ENCODE peak calls at places on chromosomes 13 and 19, in four cellular contexts. K is colonic mucosa, F is Caco-2, V is GM23338. B is an unnamed sample. For H3K27me3 and H3K36me3, the result is how much of the 10 kb centered on the place peaks cover.

GRCh38 chr13:30829145-30829544 is 76.9 kb upstream of the MEDAG start:
- DNase-seq in K (no peak), F (no peak), V (no peak), B (no peak)

GRCh38 chr13:89577301-89577700 is 1770.2 kb upstream of the MIR17HG start:
- DNase-seq in V (peak), K (no peak), F (no peak), B (no peak)

GRCh38 chr13:106570354-106570822 is 2.5 kb upstream of the ARGLU1 start:
- DNase-seq in V (peak), F (peak), K (peak), B (peak)

GRCh38 chr13:72489751-72490150 is 237.7 kb downstream of the MZT1 start:
- DNase-seq in F (no peak), V (no peak), K (no peak), B (no peak)

GRCh38 chr13:50085063-50085462 is 69.8 kb downstream of the KCNRG start:
- DNase-seq in F (peak), K (no peak), V (peak), B (peak)

GRCh38 chr13:38680912-38681311 is 6.0 kb upstream of the FREM2 start:
- DNase-seq in F (no peak), K (no peak), V (no peak), B (no peak)

GRCh38 chr13:90768116-90768515 is 579.4 kb upstream of the MIR17HG start:
- DNase-seq in F (no peak), V (no peak), K (no peak), B (no peak)

GRCh38 chr19:13505164-13505695 is 1.0 kb downstream of the CACNA1A start:
- DNase-seq in K (no peak), V (no peak), F (no peak), B (no peak)

GRCh38 chr19:2269244-2270156 is 12.5 kb downstream of the PEAK3 start:
- DNase-seq in F (peak), K (peak), V (peak), B (peak)

GRCh38 chr19:2270157-2270571 is 11.8 kb downstream of the PEAK3 start:
- DNase-seq in F (no peak), V (no peak), K (peak), B (peak)

GRCh38 chr19:2273356-2274184 is 8.4 kb downstream of the PEAK3 start:
- DNase-seq in K (peak), F (peak), V (peak), B (peak)

GRCh38 chr19:2270572-2271515 is 11.1 kb downstream of the PEAK3 start:
- DNase-seq in K (peak), F (peak), V (peak), B (peak)

GRCh38 chr19:2271516-2272103 is 10.4 kb downstream of the PEAK3 start:
- DNase-seq in V (no peak), K (no peak), F (no peak), B (peak)
- H3K4me3 ChIP-seq in V (peak), K (peak), F (peak), B (peak)

GRCh38 chr13:76903544-76904162 is 17.4 kb upstream of the KCTD12 start:
- DNase-seq in V (peak), F (peak), K (peak), B (peak)

DNA sequence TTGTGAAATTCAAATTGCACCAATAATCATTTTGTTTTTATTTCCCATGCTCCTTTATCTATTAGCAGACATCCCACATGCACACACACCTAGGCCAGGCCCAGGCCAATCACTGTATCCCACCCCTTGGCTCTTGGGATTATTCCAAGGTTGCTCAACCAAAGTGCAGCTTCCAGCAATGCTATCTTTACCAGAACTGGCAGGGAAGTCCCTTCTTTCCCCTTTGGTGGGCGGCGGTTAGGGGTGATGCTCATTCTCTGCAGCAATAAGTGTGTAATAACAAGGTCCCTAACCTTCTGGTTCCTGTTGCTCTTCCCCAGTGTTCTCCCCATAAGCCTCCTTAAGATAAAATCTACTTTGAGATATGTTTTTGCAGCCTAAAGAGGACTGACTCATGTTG is 18.3 kb upstream of the KCTD12 start:
- DNase-seq in V (no peak), F (no peak), K (no peak), B (no peak)
- H3K27me3 ChIP-seq in V (under half), F (under half), K (under half), B (under half)

GRCh38 chr19:57572415-57572947 is 6.2 kb downstream of the ZNF416 start:
- DNase-seq in F (no peak), V (no peak), K (no peak), B (no peak)
- H3K36me3 ChIP-seq in F (under half), V (half or more), K (under half), B (under half)

GRCh38 chr19:45577111-45577905 is 7.3 kb downstream of the OPA3 start:
- DNase-seq in K (peak), V (peak), F (peak), B (peak)
- H3K4me3 ChIP-seq in K (no peak), V (no peak), F (peak), B (no peak)

GRCh38 chr19:50558039-50558438 is 10.2 kb downstream of the LRRC4B start:
- DNase-seq in V (no peak), K (no peak), F (no peak), B (no peak)

GRCh38 chr19:50562329-50562728 is 5.9 kb downstream of the LRRC4B start:
- DNase-seq in F (no peak), K (no peak), V (no peak), B (peak)

GRCh38 chr19:50558449-50558848 is 9.8 kb downstream of the LRRC4B start:
- DNase-seq in F (no peak), K (no peak), V (no peak), B (no peak)

GRCh38 chr19:50557009-50557613 is 11.1 kb downstream of the LRRC4B start:
- DNase-seq in V (peak), K (no peak), F (peak), B (peak)

GRCh38 chr19:50559636-50560035 is 8.6 kb downstream of the LRRC4B start:
- DNase-seq in K (no peak), F (no peak), V (no peak), B (no peak)
- H3K27me3 ChIP-seq in K (under half), F (under half), V (under half), B (under half)

GRCh38 chr13:19663416-19663979 is 30.0 kb downstream of the MPHOSPH8 start:
- DNase-seq in F (no peak), K (no peak), V (no peak), B (no peak)

GRCh38 chr13:19661561-19661960 is 28.1 kb downstream of the MPHOSPH8 start:
- DNase-seq in F (no peak), K (no peak), V (no peak), B (no peak)

GRCh38 chr13:19664481-19665230 is 31.2 kb downstream of the MPHOSPH8 start:
- DNase-seq in F (no peak), V (no peak), K (no peak), B (peak)

GRCh38 chr13:19668778-19669177 is 35.3 kb downstream of the MPHOSPH8 start:
- DNase-seq in K (no peak), V (no peak), F (no peak), B (no peak)

GRCh38 chr13:19665427-19665859 is 32.0 kb downstream of the MPHOSPH8 start:
- DNase-seq in K (no peak), F (no peak), V (peak), B (peak)
- H3K36me3 ChIP-seq in K (under half), F (under half), V (under half), B (under half)

GRCh38 chr13:112343591-112343990 is 32.6 kb upstream of the SPACA7 start:
- DNase-seq in F (no peak), V (no peak), K (no peak), B (no peak)
- H3K4me3 ChIP-seq in F (no peak), V (no peak), K (no peak), B (no peak)

GRCh38 chr19:54572696-54573311 is 786 bp upstream of the LILRA2 start:
- DNase-seq in K (no peak), V (peak), F (no peak), B (no peak)
- H3K27me3 ChIP-seq in K (under half), V (under half), F (under half), B (under half)

B was measured in H7.